ENCODE peak calls at places on chromosomes 3 and 15, in six cellular contexts. One of them, this sample, is unnamed.

GRCh38 chr3:52405601-52406115 is 39.2 kb downstream of the SEMA3G start:
- DNase-seq in GM23248: no peak
- DNase-seq in heart right ventricle: no peak
- DNase-seq in IMR-90: no peak
- DNase-seq in H1: no peak
- DNase-seq in uterus: no peak
- DNase-seq in this sample: no peak

GRCh38 chr15:58952751-58953150 is 19.3 kb upstream of the SLTM start:
- DNase-seq in GM23248: peak; percentile 58
- DNase-seq in heart right ventricle: no peak
- DNase-seq in IMR-90: peak; percentile 52
- DNase-seq in H1: no peak
- DNase-seq in uterus: no peak
- DNase-seq in this sample: no peak

GRCh38 chr15:60374628-60375081 is 23.1 kb downstream of the ANXA2 start:
- DNase-seq in GM23248: peak; percentile 97
- DNase-seq in heart right ventricle: no peak
- DNase-seq in IMR-90: peak; percentile 99
- DNase-seq in H1: no peak
- DNase-seq in uterus: no peak
- DNase-seq in this sample: no peak

GRCh38 chr3:179682681-179683080 is 29.8 kb downstream of the USP13 start:
- DNase-seq in GM23248: no peak
- DNase-seq in heart right ventricle: no peak
- DNase-seq in IMR-90: no peak
- DNase-seq in H1: no peak
- DNase-seq in uterus: no peak
- DNase-seq in this sample: no peak

GRCh38 chr15:57398336-57398735 is 22.0 kb downstream of the CGNL1 start:
- DNase-seq in GM23248: no peak
- DNase-seq in heart right ventricle: no peak
- DNase-seq in IMR-90: no peak
- DNase-seq in H1: no peak
- DNase-seq in uterus: no peak
- DNase-seq in this sample: no peak

GRCh38 chr3:116561529-116561928 is 116.2 kb upstream of the LSAMP start:
- DNase-seq in GM23248: no peak
- DNase-seq in heart right ventricle: no peak
- DNase-seq in IMR-90: no peak
- DNase-seq in H1: no peak
- DNase-seq in uterus: no peak
- DNase-seq in this sample: no peak

GRCh38 chr3:134294302-134294925 is 43.8 kb upstream of the RYK start:
- DNase-seq in GM23248: no peak
- DNase-seq in heart right ventricle: no peak
- DNase-seq in IMR-90: no peak
- DNase-seq in H1: peak; percentile 1
- DNase-seq in uterus: no peak
- DNase-seq in this sample: no peak

GRCh38 chr15:25739687-25740121 is 123.4 kb downstream of the ATP10A start:
- DNase-seq in GM23248: peak; percentile 56
- DNase-seq in heart right ventricle: no peak
- DNase-seq in IMR-90: peak; percentile 64
- DNase-seq in H1: no peak
- DNase-seq in uterus: no peak
- DNase-seq in this sample: no peak

GRCh38 chr3:183252108-183252782 is 808 bp upstream of the B3GNT5 start:
- DNase-seq in GM23248: peak; percentile 12
- DNase-seq in heart right ventricle: no peak
- DNase-seq in IMR-90: no peak
- DNase-seq in H1: no peak
- DNase-seq in uterus: no peak
- DNase-seq in this sample: no peak

GRCh38 chr15:65286704-65287514 is at the start of gene PARP16:
- DNase-seq in GM23248: peak; percentile 93
- DNase-seq in heart right ventricle: peak; percentile 92
- DNase-seq in IMR-90: peak; percentile 72
- DNase-seq in H1: peak; percentile 93
- DNase-seq in uterus: peak; percentile 91
- DNase-seq in this sample: peak; percentile 97

GRCh38 chr15:100464895-100465294 is 63.9 kb downstream of the CERS3 start:
- DNase-seq in GM23248: no peak
- DNase-seq in heart right ventricle: no peak
- DNase-seq in IMR-90: no peak
- DNase-seq in H1: no peak
- DNase-seq in uterus: no peak
- DNase-seq in this sample: no peak

GRCh38 chr15:29433050-29433318 is 163.4 kb upstream of the NSMCE3 start:
- DNase-seq in GM23248: no peak
- DNase-seq in heart right ventricle: no peak
- DNase-seq in IMR-90: no peak
- DNase-seq in H1: no peak
- DNase-seq in uterus: no peak
- DNase-seq in this sample: no peak

DNA sequence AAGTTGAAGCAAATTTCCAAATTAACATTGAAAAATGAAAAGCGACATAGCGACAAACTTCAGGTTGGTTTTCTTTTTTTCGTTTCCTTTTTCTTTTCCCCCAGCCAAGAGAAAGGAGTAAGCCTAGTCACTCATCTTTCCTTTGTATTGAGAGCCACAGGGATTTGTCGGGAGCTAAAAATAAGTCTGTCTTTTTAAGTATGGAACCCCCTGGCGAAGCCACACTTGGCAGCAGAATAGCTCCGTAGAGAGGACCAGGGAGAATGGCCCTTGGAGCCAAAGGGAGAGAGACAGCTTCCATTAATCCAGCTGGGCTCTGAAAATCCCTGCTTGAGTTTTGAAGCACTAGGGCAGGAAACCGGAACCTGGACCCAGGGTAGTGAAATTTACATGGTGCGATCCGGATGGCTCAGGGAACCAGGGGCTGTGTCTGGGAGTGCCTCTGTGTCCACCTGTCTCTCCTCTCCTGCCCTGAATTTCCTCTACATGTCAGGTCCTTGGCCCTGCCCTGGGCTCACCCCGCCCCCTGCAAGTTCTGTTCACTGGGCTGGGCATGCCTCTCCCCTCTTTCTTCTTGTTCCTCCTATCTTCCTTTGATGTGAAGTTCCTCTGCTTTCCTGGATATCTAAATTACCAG is 436.1 kb upstream of the RBMS3 start:
- DNase-seq in GM23248: no peak
- DNase-seq in heart right ventricle: no peak
- DNase-seq in IMR-90: no peak
- DNase-seq in H1: no peak
- DNase-seq in uterus: no peak
- DNase-seq in this sample: no peak
- H3K36me3 ChIP-seq in GM23248: no peaks in the 10 kb centered on the region
- H3K36me3 ChIP-seq in heart right ventricle: no peaks in the 10 kb centered on the region
- H3K36me3 ChIP-seq in IMR-90: no peaks in the 10 kb centered on the region
- H3K36me3 ChIP-seq in H1: no peaks in the 10 kb centered on the region
- H3K36me3 ChIP-seq in uterus: no peaks in the 10 kb centered on the region
- H3K36me3 ChIP-seq in this sample: no peaks in the 10 kb centered on the region

DNA sequence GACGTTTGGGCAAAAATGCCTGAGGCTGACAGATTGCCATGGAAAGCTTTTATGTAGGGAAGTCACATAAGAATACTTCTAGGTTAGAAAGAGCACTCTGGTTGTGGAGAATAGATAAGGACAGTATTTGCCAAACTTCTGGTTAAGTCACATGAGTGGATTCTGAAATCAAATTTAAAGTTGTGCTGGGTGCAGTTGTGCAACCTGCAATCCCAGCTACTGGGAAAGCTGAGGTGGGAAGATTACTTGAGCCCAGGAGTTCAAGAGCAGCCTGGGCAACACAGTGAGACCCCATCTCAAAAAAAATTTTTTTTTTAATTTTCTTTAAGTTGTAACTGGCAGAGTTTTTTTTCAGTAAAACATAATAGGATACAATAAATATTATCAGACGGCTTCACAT is 7.2 kb upstream of the ZNF148 start:
- DNase-seq in GM23248: no peak
- DNase-seq in heart right ventricle: no peak
- DNase-seq in IMR-90: no peak
- DNase-seq in H1: no peak
- DNase-seq in uterus: no peak
- DNase-seq in this sample: no peak
- H3K27ac ChIP-seq in GM23248: no peak overlapping the region
- H3K27ac ChIP-seq in heart right ventricle: no peak overlapping the region
- H3K27ac ChIP-seq in IMR-90: no peak overlapping the region
- H3K27ac ChIP-seq in H1: no peak overlapping the region
- H3K27ac ChIP-seq in uterus: no peak overlapping the region
- H3K27ac ChIP-seq in this sample: no peak overlapping the region

GRCh38 chr3:142725352-142725739 is 1.5 kb downstream of the TRPC1 start:
- DNase-seq in GM23248: peak; percentile 4
- DNase-seq in heart right ventricle: no peak
- DNase-seq in IMR-90: no peak
- DNase-seq in H1: no peak
- DNase-seq in uterus: no peak
- DNase-seq in this sample: no peak

GRCh38 chr3:142724682-142725351 is 983 bp downstream of the TRPC1 start:
- DNase-seq in GM23248: peak; percentile 72
- DNase-seq in heart right ventricle: peak; percentile 34
- DNase-seq in IMR-90: peak; percentile 18
- DNase-seq in H1: peak; percentile 82
- DNase-seq in uterus: peak; percentile 44
- DNase-seq in this sample: peak; percentile 14

GRCh38 chr3:142723665-142723967 is 218 bp upstream of the TRPC1 start:
- DNase-seq in GM23248: no peak
- DNase-seq in heart right ventricle: no peak
- DNase-seq in IMR-90: no peak
- DNase-seq in H1: no peak
- DNase-seq in uterus: no peak
- DNase-seq in this sample: no peak

GRCh38 chr3:142723968-142724681 is at the start of gene TRPC1:
- DNase-seq in GM23248: peak; percentile 93
- DNase-seq in heart right ventricle: peak; percentile 77
- DNase-seq in IMR-90: peak; percentile 69
- DNase-seq in H1: peak; percentile 88
- DNase-seq in uterus: peak; percentile 74
- DNase-seq in this sample: peak; percentile 66

DNA sequence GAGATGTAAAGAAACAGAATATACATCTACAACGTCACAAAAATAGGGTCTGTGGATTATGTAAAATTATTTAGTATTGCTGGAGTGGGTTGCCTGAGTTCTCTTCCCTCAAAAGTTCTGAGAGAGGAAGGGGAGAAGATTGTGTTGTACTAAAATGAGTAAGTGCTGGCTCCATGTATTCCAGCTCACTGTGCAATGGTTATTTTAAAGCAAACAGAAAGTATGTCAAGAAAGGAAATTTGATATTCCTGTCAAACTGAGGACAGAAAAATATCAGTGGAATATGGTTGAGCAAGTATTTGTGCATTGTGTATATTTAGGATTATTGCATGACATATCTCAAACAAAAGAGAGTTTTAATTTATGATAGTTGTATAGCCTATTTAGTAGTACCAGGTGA is 2.2 kb downstream of the TRPC1 start:
- DNase-seq in GM23248: no peak
- DNase-seq in heart right ventricle: no peak
- DNase-seq in IMR-90: no peak
- DNase-seq in H1: no peak
- DNase-seq in uterus: no peak
- DNase-seq in this sample: no peak
- H3K4me3 ChIP-seq in GM23248: no peak overlapping the region
- H3K4me3 ChIP-seq in heart right ventricle: no peak overlapping the region
- H3K4me3 ChIP-seq in IMR-90: no peak overlapping the region
- H3K4me3 ChIP-seq in H1: peak overlapping the region; percentile 93
- H3K4me3 ChIP-seq in uterus: no peak overlapping the region
- H3K4me3 ChIP-seq in this sample: no peak overlapping the region

GRCh38 chr15:39530446-39531342 is 50.2 kb upstream of the THBS1 start:
- DNase-seq in GM23248: peak; percentile 24
- DNase-seq in heart right ventricle: no peak
- DNase-seq in IMR-90: peak; percentile 14
- DNase-seq in H1: no peak
- DNase-seq in uterus: no peak
- DNase-seq in this sample: no peak
- H3K36me3 ChIP-seq in GM23248: no peaks in the 10 kb centered on the region
- H3K36me3 ChIP-seq in heart right ventricle: no peaks in the 10 kb centered on the region
- H3K36me3 ChIP-seq in IMR-90: no peaks in the 10 kb centered on the region
- H3K36me3 ChIP-seq in H1: no peaks in the 10 kb centered on the region
- H3K36me3 ChIP-seq in uterus: no peaks in the 10 kb centered on the region
- H3K36me3 ChIP-seq in this sample: no peaks in the 10 kb centered on the region

This sample was measured in pancreas.